ENCODE peak calls at places on chromosomes 1 and 21, in six cellular contexts. O is NCI-H2107; J is activated CD4-positive, alpha-beta memory T cell treated with anti-CD3 and anti-CD28 coated beads for 36 hours; V is GM23248; T is NCI-H187 treated with DMSO at 0.1 percent for 48 hours; Q is activated CD8-positive, alpha-beta memory T cell treated with anti-CD3 and anti-CD28 coated beads for 48 hours. H is an unnamed sample.

GRCh38 chr1:89708727-89709375 is 75.9 kb downstream of the LRRC8C start:
- DNase-seq in V (no peak), J (no peak), Q (no peak), O (no peak), T (no peak), H (peak; percentile 33)

GRCh38 chr21:27796106-27796505 is 829.2 kb upstream of the ADAMTS5 start:
- DNase-seq in V (peak; percentile 22), T (no peak), O (no peak), Q (no peak), J (no peak), H (peak; percentile 46)

GRCh38 chr1:22321917-22322316 is 129.7 kb upstream of the ZBTB40 start:
- DNase-seq in J (no peak), V (no peak), Q (no peak), O (no peak), T (no peak), H (no peak)

GRCh38 chr1:216562383-216562782 is 139.1 kb upstream of the USH2A start:
- DNase-seq in J (no peak), T (no peak), O (no peak), V (no peak), Q (no peak), H (no peak)

GRCh38 chr1:168920456-168921094 is 185.9 kb upstream of the ATP1B1 start:
- DNase-seq in T (no peak), V (peak; percentile 45), O (no peak), J (no peak), Q (no peak), H (peak; percentile 60)

GRCh38 chr1:6646499-6647148 is 22.0 kb downstream of the THAP3 start:
- DNase-seq in J (peak; percentile 34), V (peak; percentile 74), T (no peak), Q (no peak), O (no peak), H (peak; percentile 44)

GRCh38 chr1:210250998-210251679 is 18.5 kb downstream of the SERTAD4 start:
- DNase-seq in O (peak; percentile 96), T (peak; percentile 55), Q (no peak), J (peak; percentile 50), V (peak; percentile 64), H (peak; percentile 92)

GRCh38 chr1:5161372-5161771 is 507.0 kb downstream of the AJAP1 start:
- DNase-seq in J (no peak), Q (no peak), V (no peak), T (no peak), O (no peak), H (no peak)

GRCh38 chr1:2966940-2967725 is 54.1 kb upstream of the ACTRT2 start:
- DNase-seq in J (no peak), T (no peak), Q (no peak), O (no peak), V (no peak), H (no peak)

GRCh38 chr21:40472026-40472425 is 374.9 kb downstream of the DSCAM start:
- DNase-seq in O (no peak), Q (no peak), T (no peak), J (no peak), V (no peak), H (no peak)

GRCh38 chr1:67484492-67484891 is 54.3 kb upstream of the SERBP1 start:
- DNase-seq in V (no peak), J (no peak), T (no peak), Q (no peak), O (no peak), H (no peak)

GRCh38 chr21:17783003-17783402 is 36.2 kb downstream of the C21orf91 start:
- DNase-seq in T (no peak), O (no peak), V (no peak), J (no peak), Q (no peak), H (no peak)

GRCh38 chr1:118615066-118615465 is 373.1 kb downstream of the TBX15 start:
- DNase-seq in T (no peak), Q (no peak), J (no peak), V (no peak), O (no peak), H (no peak)

GRCh38 chr1:231814031-231814430 is 187.4 kb downstream of the DISC1 start:
- DNase-seq in Q (no peak), V (no peak), O (no peak), T (no peak), J (no peak), H (no peak)

GRCh38 chr1:7570311-7570710 is 200.8 kb upstream of the VAMP3 start:
- DNase-seq in T (no peak), J (no peak), V (no peak), O (no peak), Q (no peak), H (no peak)

GRCh38 chr1:91877574-91878208 is 8.3 kb downstream of the TGFBR3 start:
- DNase-seq in J (no peak), Q (no peak), O (no peak), V (peak; percentile 40), T (no peak), H (no peak)

GRCh38 chr1:228099331-228099732 is 3.8 kb downstream of the C1orf35 start:
- DNase-seq in J (no peak), Q (no peak), O (no peak), T (no peak), V (no peak), H (no peak)

GRCh38 chr1:83909687-83910086 is 89.2 kb downstream of the TTLL7 start:
- DNase-seq in J (no peak), O (no peak), Q (no peak), V (no peak), T (no peak), H (no peak)

GRCh38 chr1:179025975-179026812 is 500 bp downstream of the FAM20B start:
- DNase-seq in T (no peak), Q (peak; percentile 62), V (peak; percentile 75), J (peak; percentile 78), O (peak; percentile 76), H (peak; percentile 68)

GRCh38 chr1:106278706-106279105 is 777.8 kb upstream of the PRMT6 start:
- DNase-seq in J (no peak), O (no peak), T (no peak), Q (no peak), V (no peak), H (no peak)

GRCh38 chr1:92961896-92962752 is 862 bp upstream of the DIPK1A start:
- DNase-seq in Q (no peak), T (no peak), O (no peak), J (peak; percentile 78), V (peak; percentile 81), H (peak; percentile 77)

GRCh38 chr1:25831569-25832196 is 11.9 kb downstream of the MTFR1L start:
- DNase-seq in Q (no peak), J (no peak), T (no peak), V (no peak), O (no peak), H (no peak)

GRCh38 chr1:76640092-76640491 is 227.2 kb upstream of the ST6GALNAC5 start:
- DNase-seq in T (no peak), Q (no peak), O (no peak), J (no peak), V (peak; percentile 80), H (peak; percentile 11)

GRCh38 chr1:218460367-218460766 is 115.2 kb downstream of the TGFB2 start:
- DNase-seq in T (no peak), O (no peak), Q (no peak), J (no peak), V (peak; percentile 62), H (peak; percentile 98)

GRCh38 chr1:168469690-168470089 is 74.1 kb downstream of the XCL2 start:
- DNase-seq in T (no peak), J (peak; percentile 71), Q (peak; percentile 26), V (peak; percentile 83), O (no peak), H (peak; percentile 97)

GRCh38 chr1:209435654-209436566 is 147.6 kb upstream of the CAMK1G start:
- DNase-seq in Q (peak; percentile 7), V (peak; percentile 75), O (peak; percentile 88), J (peak; percentile 64), T (no peak), H (peak; percentile 85)

GRCh38 chr1:5770981-5771765 is 221.1 kb downstream of the NPHP4 start:
- DNase-seq in Q (no peak), T (no peak), V (peak; percentile 6), O (no peak), J (no peak), H (peak; percentile 9)

GRCh38 chr21:46151261-46151988 is 4.0 kb downstream of the FTCD start:
- DNase-seq in J (peak; percentile 6), O (no peak), T (no peak), Q (no peak), V (no peak), H (no peak)

GRCh38 chr21:32456497-32456918 is 44.0 kb downstream of the EVA1C start:
- DNase-seq in J (no peak), Q (no peak), V (peak; percentile 79), T (no peak), O (no peak), H (peak; percentile 86)

GRCh38 chr1:24562625-24563024 is 6.7 kb downstream of the NCMAP start:
- DNase-seq in O (no peak), T (no peak), V (no peak), Q (no peak), J (no peak), H (peak; percentile 69)

GRCh38 chr1:202058001-202058908 is 47.9 kb downstream of the ELF3 start:
- DNase-seq in T (no peak), Q (no peak), V (peak; percentile 41), O (no peak), J (no peak), H (peak; percentile 80)

GRCh38 chr1:88035578-88035977 is 648.5 kb upstream of the PKN2 start:
- DNase-seq in T (no peak), O (no peak), J (no peak), V (no peak), Q (no peak), H (no peak)

GRCh38 chr1:244075247-244075722 is 24.2 kb downstream of the ZBTB18 start:
- DNase-seq in Q (no peak), T (no peak), O (no peak), J (no peak), V (no peak), H (peak; percentile 80)

H was measured in M059J.